ENCODE peak calls at places on chromosomes 1 and 21, in ten cellular contexts. K is GM03348, S is NCI-H1694 treated with DMSO at 0.1 percent for 48 hours, T is caudate nucleus, D is T-helper 2 cell, U is mucosa of gallbladder, E is BE2C, Y is GM23248, M is SK-N-MC, C is coronary artery. J is an unnamed sample.

GRCh38 chr1:15172405-15173259 is 19.1 kb downstream of the TMEM51 start:
- DNase-seq in K (peak; percentile 26), S (no peak), T (no peak), D (no peak), U (no peak), E (no peak), Y (no peak), M (no peak), C (no peak), J (no peak)

GRCh38 chr1:165895451-165895871 is 68.0 kb downstream of the UCK2 start:
- DNase-seq in K (peak; percentile 71), S (no peak), T (no peak), D (no peak), U (no peak), E (no peak), Y (peak; percentile 62), M (no peak), C (no peak), J (no peak)

GRCh38 chr1:49060766-49061165 is 284.1 kb upstream of the BEND5 start:
- DNase-seq in K (peak; percentile 5), S (no peak), T (no peak), D (no peak), U (no peak), E (no peak), Y (peak; percentile 41), M (no peak), C (no peak), J (no peak)

GRCh38 chr1:67479146-67479891 is 49.1 kb upstream of the SERBP1 start:
- DNase-seq in K (peak; percentile 40), S (no peak), T (no peak), D (peak; percentile 4), U (peak; percentile 16), E (no peak), Y (peak; percentile 36), M (no peak), C (no peak), J (peak; percentile 77)

GRCh38 chr1:88979054-88979748 is 13.2 kb downstream of the KYAT3 start:
- DNase-seq in K (no peak), S (no peak), T (no peak), D (no peak), U (no peak), E (no peak), Y (peak; percentile 44), M (no peak), C (no peak), J (no peak)

GRCh38 chr1:46198026-46198826 is at the start of gene POMGNT1:
- DNase-seq in K (peak; percentile 97), S (peak; percentile 31), T (peak; percentile 62), D (peak; percentile 89), U (peak; percentile 42), E (peak; percentile 59), Y (peak; percentile 89), M (no peak), C (no peak), J (no peak)

GRCh38 chr21:45019887-45020537 is 54.4 kb upstream of the ADARB1 start:
- DNase-seq in K (no peak), S (no peak), T (no peak), D (no peak), U (no peak), E (peak; percentile 4), Y (no peak), M (no peak), C (no peak), J (no peak)

GRCh38 chr1:234676103-234676594 is 66.2 kb upstream of the IRF2BP2 start:
- DNase-seq in K (peak; percentile 84), S (peak; percentile 66), T (peak; percentile 60), D (peak; percentile 62), U (peak; percentile 81), E (peak; percentile 91), Y (peak; percentile 84), M (peak; percentile 22), C (no peak), J (peak; percentile 84)

GRCh38 chr1:46455951-46456350 is 33.7 kb upstream of the DMBX1 start:
- DNase-seq in K (no peak), S (no peak), T (no peak), D (no peak), U (no peak), E (no peak), Y (no peak), M (no peak), C (no peak), J (no peak)